ENCODE peak calls at places on chromosomes 13 and 19, in seven cellular contexts. W is heart left ventricle; J is body of pancreas; L is PC-9; O is fibroblast of lung; A is CD4-positive, CD25-positive, alpha-beta regulatory T cell; Q is Karpas-422. K is an unnamed sample. For H3K4me1, the result is how much of the 10 kb centered on the place peaks cover.

GRCh38 chr13:110340812-110341444 is 33.8 kb downstream of the COL4A2 start:
- DNase-seq in W (peak), J (peak), L (no peak), O (peak), A (peak), Q (no peak), K (no peak)

GRCh38 chr13:40438999-40439797 is 227.2 kb downstream of the FOXO1 start:
- DNase-seq in W (no peak), J (peak), L (no peak), O (peak), A (peak), Q (no peak), K (peak)

GRCh38 chr19:38401148-38401547 is 1.7 kb upstream of the FAM98C start:
- DNase-seq in W (no peak), J (no peak), L (no peak), O (peak), A (no peak), Q (no peak), K (peak)

GRCh38 chr19:39515551-39516191 is 732 bp downstream of the SELENOV start:
- DNase-seq in W (no peak), J (peak), L (no peak), O (no peak), A (no peak), Q (no peak), K (no peak)

GRCh38 chr13:65594255-65594654 is 1635.9 kb downstream of the PCDH9 start:
- DNase-seq in W (no peak), J (no peak), L (no peak), O (peak), A (no peak), Q (no peak), K (no peak)

GRCh38 chr13:20191311-20191901 is 1.3 kb downstream of the GJB2 start:
- DNase-seq in W (no peak), J (peak), L (peak), O (no peak), A (no peak), Q (no peak), K (peak)

GRCh38 chr19:10961763-10962536 is 1.1 kb downstream of the SMARCA4 start:
- DNase-seq in W (no peak), J (no peak), L (no peak), O (no peak), A (peak), Q (peak), K (no peak)

GRCh38 chr19:28044477-28044876 is 1168.5 kb downstream of the UQCRFS1 start:
- DNase-seq in W (no peak), J (no peak), L (no peak), O (no peak), A (no peak), Q (no peak), K (no peak)

GRCh38 chr19:43639507-43640423 is at the start of gene CADM4:
- DNase-seq in W (no peak), J (peak), L (peak), O (no peak), A (peak), Q (no peak), K (peak)

GRCh38 chr19:52542984-52543664 is 15.7 kb downstream of the ZNF808 start:
- DNase-seq in W (no peak), J (no peak), L (no peak), O (peak), A (no peak), Q (no peak), K (peak)

GRCh38 chr19:53485046-53486004 is 17.8 kb downstream of the ZNF813 start:
- DNase-seq in W (no peak), J (no peak), L (no peak), O (no peak), A (no peak), Q (no peak), K (no peak)

GRCh38 chr13:20174656-20175405 is 14.0 kb upstream of the GJA3 start:
- DNase-seq in W (peak), J (peak), L (peak), O (peak), A (no peak), Q (peak), K (peak)

GRCh38 chr13:99176309-99177276 is 24.1 kb upstream of the UBAC2 start:
- DNase-seq in W (peak), J (peak), L (peak), O (peak), A (peak), Q (peak), K (peak)

GRCh38 chr13:43865892-43866291 is 13.6 kb downstream of the CCDC122 start:
- DNase-seq in W (no peak), J (no peak), L (no peak), O (peak), A (no peak), Q (no peak), K (no peak)

GRCh38 chr13:90311929-90312328 is 1035.6 kb upstream of the MIR17HG start:
- DNase-seq in W (no peak), J (no peak), L (no peak), O (no peak), A (no peak), Q (no peak), K (no peak)

GRCh38 chr19:8393192-8393870 is 3.2 kb downstream of the RAB11B start:
- DNase-seq in W (no peak), J (no peak), L (no peak), O (no peak), A (no peak), Q (no peak), K (no peak)

GRCh38 chr19:48351341-48351752 is 12.4 kb downstream of the TMEM143 start:
- DNase-seq in W (peak), J (peak), L (peak), O (peak), A (peak), Q (peak), K (peak)

GRCh38 chr13:39461685-39462266 is 141.2 kb downstream of the LHFPL6 start:
- DNase-seq in W (no peak), J (no peak), L (no peak), O (peak), A (no peak), Q (no peak), K (no peak)

GRCh38 chr13:79910869-79911540 is 429.9 kb downstream of the SPRY2 start:
- DNase-seq in W (no peak), J (no peak), L (no peak), O (no peak), A (no peak), Q (no peak), K (no peak)

GRCh38 chr13:49821216-49821820 is 28.8 kb upstream of the KPNA3 start:
- DNase-seq in W (no peak), J (no peak), L (peak), O (no peak), A (peak), Q (peak), K (no peak)

GRCh38 chr13:112161441-112162301 is 94.7 kb downstream of the SOX1 start:
- DNase-seq in W (no peak), J (no peak), L (no peak), O (no peak), A (no peak), Q (no peak), K (no peak)
- H3K4me1 ChIP-seq in W (under half), J (under half), L (under half), O (under half), A (under half), Q (under half), K (under half)

GRCh38 chr13:112959206-112959605 is 9.8 kb upstream of the MCF2L start:
- DNase-seq in W (peak), J (no peak), L (no peak), O (no peak), A (no peak), Q (no peak), K (no peak)
- H3K4me1 ChIP-seq in W (under half), J (under half), L (under half), O (under half), A (under half), Q (under half), K (under half)

GRCh38 chr19:13091400-13092161 is 11.1 kb downstream of the LYL1 start:
- DNase-seq in W (peak), J (no peak), L (no peak), O (peak), A (no peak), Q (no peak), K (no peak)
- H3K4me1 ChIP-seq in W (half or more), J (under half), L (under half), O (under half), A (under half), Q (under half), K (under half)

DNA sequence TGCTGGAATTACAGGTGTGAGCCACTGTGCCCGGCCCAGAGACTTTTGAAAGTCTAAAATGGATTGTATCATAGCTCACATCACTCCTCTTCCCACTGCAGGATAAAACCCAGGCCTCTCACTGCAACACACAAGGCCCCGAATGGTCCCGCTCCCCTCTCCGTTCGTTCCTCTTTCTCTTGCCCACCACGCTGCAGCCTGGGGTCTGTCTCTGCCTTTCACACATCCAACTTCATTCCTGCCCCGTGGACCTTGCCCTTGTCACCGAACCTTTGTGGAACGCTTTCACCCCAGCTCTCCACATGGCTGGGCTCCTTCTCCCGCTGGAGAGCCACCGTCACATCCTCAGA is 42.6 kb downstream of the NFIC start:
- DNase-seq in W (no peak), J (no peak), L (no peak), O (no peak), A (no peak), Q (no peak), K (no peak)
- H3K4me1 ChIP-seq in W (under half), J (half or more), L (under half), O (under half), A (under half), Q (under half), K (under half)

GRCh38 chr19:41862445-41862986 is 2.5 kb downstream of the RPS19 start:
- DNase-seq in W (no peak), J (no peak), L (no peak), O (no peak), A (no peak), Q (no peak), K (no peak)

GRCh38 chr19:41861846-41862245 is 1.8 kb downstream of the RPS19 start:
- DNase-seq in W (no peak), J (no peak), L (no peak), O (no peak), A (no peak), Q (no peak), K (no peak)

GRCh38 chr19:41863209-41863931 is 3.3 kb downstream of the RPS19 start:
- DNase-seq in W (no peak), J (no peak), L (no peak), O (no peak), A (no peak), Q (no peak), K (no peak)

GRCh38 chr19:41866284-41866683 is 6.2 kb downstream of the RPS19 start:
- DNase-seq in W (no peak), J (no peak), L (peak), O (no peak), A (no peak), Q (no peak), K (no peak)

GRCh38 chr19:41864374-41864773 is 4.3 kb downstream of the RPS19 start:
- DNase-seq in W (no peak), J (no peak), L (no peak), O (no peak), A (no peak), Q (no peak), K (no peak)
- H3K4me1 ChIP-seq in W (under half), J (half or more), L (half or more), O (under half), A (half or more), Q (under half), K (under half)

GRCh38 chr13:94343243-94343585 is 136.3 kb downstream of the DCT start:
- DNase-seq in W (no peak), J (no peak), L (no peak), O (peak), A (no peak), Q (no peak), K (no peak)

GRCh38 chr13:94339116-94339687 is 140.3 kb downstream of the DCT start:
- DNase-seq in W (no peak), J (no peak), L (no peak), O (no peak), A (no peak), Q (no peak), K (no peak)

GRCh38 chr13:94345374-94346195 is 133.9 kb downstream of the DCT start:
- DNase-seq in W (no peak), J (no peak), L (no peak), O (peak), A (peak), Q (no peak), K (peak)

GRCh38 chr13:94344126-94344863 is 135.2 kb downstream of the DCT start:
- DNase-seq in W (no peak), J (no peak), L (no peak), O (peak), A (no peak), Q (no peak), K (no peak)

DNA sequence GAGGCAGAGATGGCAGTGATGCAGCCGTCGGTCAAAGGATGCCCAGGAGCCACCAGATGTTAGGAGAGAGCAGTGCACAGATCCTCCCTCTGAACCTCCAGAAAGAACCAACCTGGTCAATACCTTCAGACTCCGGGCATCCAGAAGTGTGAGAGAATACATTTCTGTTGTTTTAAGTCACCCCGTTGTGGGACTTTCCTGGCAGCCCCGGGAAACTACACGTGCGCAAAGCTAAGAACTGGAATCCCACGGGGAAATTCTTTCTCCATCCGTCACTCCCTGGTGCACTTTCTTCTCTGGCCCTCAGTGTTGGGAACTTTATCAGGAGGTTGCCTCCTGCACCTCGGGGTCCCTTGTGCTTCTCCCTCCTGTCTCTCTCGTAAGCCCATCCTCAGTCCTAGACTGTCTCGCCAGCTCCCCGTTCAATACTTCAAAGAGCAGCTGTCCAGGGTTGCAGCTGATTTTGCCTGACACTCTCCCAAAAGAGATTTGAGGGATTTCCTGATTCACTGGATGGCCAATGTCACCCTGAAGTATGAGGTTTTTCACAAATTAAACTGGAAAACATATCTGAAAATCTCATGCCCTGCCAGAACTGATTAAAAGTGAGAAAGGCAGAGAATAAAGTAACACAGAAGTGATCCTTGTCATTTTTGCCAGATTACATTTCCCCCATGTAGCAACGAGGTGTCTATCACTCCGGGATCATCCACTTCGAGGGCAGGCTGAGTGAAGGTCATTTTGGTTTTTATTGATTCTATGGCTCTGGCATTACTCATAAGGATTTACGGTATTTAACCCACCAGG is 136.8 kb downstream of the DCT start:
- DNase-seq in W (no peak), J (no peak), L (no peak), O (peak), A (no peak), Q (no peak), K (no peak)
- H3K4me1 ChIP-seq in W (under half), J (under half), L (under half), O (under half), A (under half), Q (under half), K (under half)

GRCh38 chr19:49640113-49640898 is at the start of gene RRAS:
- DNase-seq in W (peak), J (peak), L (peak), O (peak), A (peak), Q (peak), K (peak)

GRCh38 chr19:49641688-49642487 is at the start of gene SCAF1:
- DNase-seq in W (peak), J (peak), L (peak), O (peak), A (peak), Q (peak), K (peak)

GRCh38 chr19:49639401-49640112 is 386 bp downstream of the RRAS start:
- DNase-seq in W (no peak), J (no peak), L (no peak), O (no peak), A (no peak), Q (peak), K (no peak)

GRCh38 chr19:49643466-49643865 is 1.5 kb downstream of the SCAF1 start:
- DNase-seq in W (no peak), J (no peak), L (no peak), O (no peak), A (no peak), Q (no peak), K (no peak)

GRCh38 chr19:49642488-49643035 is 553 bp downstream of the SCAF1 start:
- DNase-seq in W (no peak), J (no peak), L (no peak), O (no peak), A (no peak), Q (peak), K (no peak)
- H3K4me1 ChIP-seq in W (under half), J (half or more), L (under half), O (under half), A (half or more), Q (under half), K (under half)